ENCODE peak calls at places on chromosomes 6 and 20, in ten cellular contexts. D is AG08396, A is brain microvascular endothelial cell, O is astrocyte of the spinal cord, N is T-helper 2 cell, B is HFFc6, J is NCI-H146, I is ureter, K is NCI-H748 treated with DMSO at 0.1 percent for 48 hours, F is ovary. P is an unnamed sample.

GRCh38 chr6:40015530-40015929 is 81.3 kb upstream of the MOCS1 start:
- DNase-seq in D (no peak), A (no peak), O (no peak), N (no peak), B (no peak), J (no peak), I (no peak), K (no peak), F (no peak), P (no peak)

GRCh38 chr6:109795994-109796555 is 105.0 kb downstream of the FIG4 start:
- DNase-seq in D (no peak), A (peak), O (peak), N (no peak), B (peak), J (no peak), I (no peak), K (no peak), F (no peak), P (no peak)

GRCh38 chr6:52352239-52353008 is 9.5 kb upstream of the PAQR8 start:
- DNase-seq in D (peak), A (peak), O (peak), N (no peak), B (peak), J (peak), I (peak), K (peak), F (no peak), P (peak)

GRCh38 chr6:109678240-109678639 is 12.8 kb downstream of the AK9 start:
- DNase-seq in D (no peak), A (no peak), O (no peak), N (no peak), B (no peak), J (no peak), I (no peak), K (no peak), F (no peak), P (no peak)

GRCh38 chr6:108587258-108588059 is 26.7 kb downstream of the FOXO3 start:
- DNase-seq in D (peak), A (peak), O (peak), N (no peak), B (peak), J (no peak), I (no peak), K (no peak), F (no peak), P (no peak)

GRCh38 chr6:135182993-135183531 is 2.0 kb downstream of the MYB start:
- DNase-seq in D (no peak), A (no peak), O (no peak), N (peak), B (no peak), J (peak), I (peak), K (peak), F (no peak), P (peak)

GRCh38 chr20:5171790-5172164 is 45.0 kb downstream of the CDS2 start:
- DNase-seq in D (no peak), A (no peak), O (no peak), N (no peak), B (no peak), J (peak), I (no peak), K (no peak), F (no peak), P (no peak)

GRCh38 chr20:63183422-63184146 is 32.3 kb downstream of the YTHDF1 start:
- DNase-seq in D (peak), A (peak), O (no peak), N (peak), B (no peak), J (peak), I (no peak), K (no peak), F (no peak), P (no peak)

GRCh38 chr20:2421247-2421646 is 40.5 kb downstream of the TGM6 start:
- DNase-seq in D (no peak), A (no peak), O (no peak), N (no peak), B (no peak), J (no peak), I (no peak), K (peak), F (no peak), P (no peak)

GRCh38 chr6:144219056-144219685 is 66.0 kb upstream of the UTRN start:
- DNase-seq in D (peak), A (no peak), O (peak), N (no peak), B (peak), J (peak), I (no peak), K (peak), F (no peak), P (no peak)